ENCODE peak calls at places on chromosome 1, in nine cellular contexts. J is fibroblast of lung, A is MM.1S, H is stomach, F is lung, D is H9, L is left lung, C is astrocyte, X is esophagus squamous epithelium. K is an unnamed sample.

GRCh38 chr1:27366411-27367159 is at the start of gene MAP3K6:
- DNase-seq in X (peak; percentile 33), C (peak; percentile 56), A (peak; percentile 64), D (peak; percentile 82), L (peak; percentile 90), J (peak; percentile 76), F (peak; percentile 89), H (peak; percentile 90), K (peak; percentile 18)

GRCh38 chr1:41870076-41870562 is 48.6 kb downstream of the HIVEP3 start:
- DNase-seq in X (no peak), D (no peak), C (peak; percentile 81), H (no peak), J (peak; percentile 34), F (no peak), A (no peak), L (no peak), K (no peak)

GRCh38 chr1:26786437-26787380 is 1.0 kb upstream of the PIGV start:
- DNase-seq in J (peak; percentile 86), A (peak; percentile 42), C (peak; percentile 88), D (peak; percentile 69), L (peak; percentile 64), H (peak; percentile 62), F (peak; percentile 65), X (no peak), K (no peak)

GRCh38 chr1:36652586-36652985 is 169.9 kb upstream of the CSF3R start:
- DNase-seq in D (no peak), J (no peak), F (no peak), C (no peak), L (no peak), H (no peak), A (no peak), X (no peak), K (no peak)

GRCh38 chr1:228982637-228983036 is 247.4 kb downstream of the RHOU start:
- DNase-seq in C (no peak), A (no peak), F (no peak), J (peak; percentile 26), H (no peak), L (no peak), D (peak; percentile 12), X (no peak), K (no peak)

GRCh38 chr1:147334292-147334691 is 91.8 kb downstream of the CHD1L start:
- DNase-seq in X (no peak), A (no peak), L (no peak), H (no peak), F (no peak), D (no peak), C (no peak), J (no peak), K (no peak)

GRCh38 chr1:181806791-181807190 is 254.7 kb downstream of the ZNF648 start:
- DNase-seq in C (no peak), H (no peak), D (no peak), F (no peak), A (no peak), J (no peak), X (no peak), L (no peak), K (no peak)

GRCh38 chr1:240107058-240107684 is 15.5 kb downstream of the FMN2 start:
- DNase-seq in J (peak; percentile 83), C (peak; percentile 88), F (no peak), H (no peak), X (no peak), A (no peak), L (no peak), D (no peak), K (peak; percentile 37)

GRCh38 chr1:178109348-178110143 is 15.6 kb downstream of the RASAL2 start:
- DNase-seq in L (no peak), A (no peak), D (no peak), C (no peak), J (peak; percentile 61), H (no peak), X (no peak), F (no peak), K (no peak)

GRCh38 chr1:242522304-242522945 is 2.1 kb downstream of the PLD5 start:
- DNase-seq in L (no peak), C (no peak), H (no peak), F (no peak), X (no peak), D (no peak), A (no peak), J (peak; percentile 9), K (no peak)

GRCh38 chr1:209896346-209896745 is 41.7 kb upstream of the SYT14 start:
- DNase-seq in L (no peak), H (no peak), D (no peak), F (no peak), X (no peak), A (no peak), J (no peak), C (peak; percentile 73), K (no peak)

GRCh38 chr1:235424092-235424491 is 56.9 kb downstream of the TBCE start:
- DNase-seq in J (no peak), F (no peak), C (no peak), H (no peak), D (no peak), X (no peak), A (no peak), L (no peak), K (no peak)

GRCh38 chr1:154316704-154317103 is 4.2 kb upstream of the AQP10 start:
- DNase-seq in X (no peak), H (no peak), D (no peak), L (no peak), F (no peak), C (no peak), A (no peak), J (no peak), K (no peak)

GRCh38 chr1:102726417-102726816 is 381.9 kb downstream of the COL11A1 start:
- DNase-seq in C (no peak), F (no peak), H (no peak), D (no peak), A (no peak), X (no peak), J (no peak), L (no peak), K (no peak)

GRCh38 chr1:207393610-207394009 is 60.5 kb upstream of the CR2 start:
- DNase-seq in X (no peak), A (no peak), F (no peak), L (no peak), H (no peak), J (peak; percentile 85), C (peak; percentile 90), D (no peak), K (peak; percentile 78)

GRCh38 chr1:198805498-198806151 is 166.8 kb downstream of the PTPRC start:
- DNase-seq in A (no peak), C (no peak), X (no peak), F (no peak), H (no peak), L (no peak), J (no peak), D (no peak), K (no peak)

DNA sequence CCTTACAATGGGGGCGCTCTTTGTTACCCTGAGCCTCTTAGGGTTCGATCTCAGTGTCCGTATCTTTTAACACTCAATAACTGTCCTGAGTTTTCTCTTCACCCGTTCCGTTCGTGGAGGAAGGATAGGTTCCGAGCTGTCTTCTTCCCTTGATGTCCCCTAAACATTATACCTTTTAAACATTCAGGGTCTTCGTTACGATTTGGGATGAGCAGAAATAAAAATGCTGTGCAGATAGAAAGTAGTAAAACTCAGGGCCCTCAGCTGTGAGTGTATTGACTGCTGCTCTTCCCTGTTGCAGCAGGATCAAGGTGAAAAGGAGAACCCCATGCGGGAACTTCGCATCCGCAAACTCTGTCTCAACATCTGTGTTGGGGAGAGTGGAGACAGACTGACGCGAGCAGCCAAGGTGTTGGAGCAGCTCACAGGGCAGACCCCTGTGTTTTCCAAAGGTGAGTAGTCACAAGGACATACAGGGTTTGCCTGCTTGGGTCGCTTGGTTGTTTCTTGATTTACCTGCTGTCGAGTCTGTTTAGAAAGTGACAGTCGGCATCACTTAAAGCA is 784 bp downstream of the RPL11 start:
- DNase-seq in J (no peak), C (no peak), A (peak; percentile 31), H (no peak), L (no peak), X (no peak), D (no peak), F (no peak), K (no peak)
- H3K27ac ChIP-seq in J (peak overlapping the region; percentile 74), C (peak overlapping the region; percentile 93), A (peak overlapping the region; percentile 67), H (peak overlapping the region; percentile 90), L (peak overlapping the region; percentile 71), X (peak overlapping the region; percentile 93), D (no peak overlapping the region), F (peak overlapping the region; percentile 90), K (peak overlapping the region; percentile 87)

DNA sequence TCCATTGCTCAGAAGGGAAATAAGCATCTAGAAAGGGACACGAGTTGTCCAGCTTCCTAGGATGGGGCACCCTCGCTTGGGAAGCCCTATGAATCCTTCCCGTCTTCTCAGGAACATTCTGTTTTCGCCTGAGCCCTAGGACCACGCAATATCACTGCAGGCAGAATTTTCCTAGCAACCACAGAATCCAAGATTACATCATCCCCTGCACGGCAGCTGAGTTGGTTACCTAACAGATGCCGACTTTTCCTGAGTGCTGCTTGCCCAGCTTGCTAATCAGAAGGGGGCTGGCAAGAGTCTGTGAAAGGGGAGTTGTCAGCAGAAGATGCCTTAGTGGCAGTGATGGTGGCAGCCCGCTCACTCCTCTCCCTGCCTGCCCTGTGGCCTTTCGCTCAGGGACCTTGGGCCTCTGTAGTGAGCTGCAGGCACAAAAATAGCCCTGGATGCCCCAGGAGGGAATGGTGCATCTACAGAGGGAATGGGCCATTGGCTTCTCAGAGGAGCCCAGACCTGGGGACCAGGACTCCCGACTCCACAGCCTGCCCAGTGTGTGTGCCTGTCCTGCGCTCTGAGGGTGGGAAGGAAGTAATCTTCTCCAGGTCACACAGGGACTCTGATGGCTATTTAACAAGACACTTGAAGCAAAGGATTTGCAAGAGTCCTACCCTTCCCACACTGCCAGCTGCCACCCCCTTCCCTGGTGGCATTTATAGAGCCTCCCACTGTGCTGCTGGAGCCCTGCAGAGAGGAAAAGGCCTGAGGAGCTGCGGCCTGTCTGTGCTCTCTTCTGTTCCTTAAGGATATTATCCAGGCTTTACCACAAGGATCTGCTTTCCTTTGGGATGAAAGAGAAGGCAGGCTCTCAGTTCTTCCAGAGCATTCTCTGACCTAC is 28.9 kb upstream of the CLSTN1 start:
- DNase-seq in H (no peak), D (no peak), J (peak; percentile 47), X (no peak), A (no peak), L (no peak), F (no peak), C (peak; percentile 67), K (peak; percentile 18)
- H3K27ac ChIP-seq in H (no peak overlapping the region), D (no peak overlapping the region), J (no peak overlapping the region), X (no peak overlapping the region), A (no peak overlapping the region), L (no peak overlapping the region), F (no peak overlapping the region), C (no peak overlapping the region), K (no peak overlapping the region)

GRCh38 chr1:205495237-205495823 is 9.1 kb upstream of the CDK18 start:
- DNase-seq in D (no peak), C (no peak), L (no peak), X (no peak), H (peak; percentile 73), J (no peak), A (no peak), F (no peak), K (no peak)
- H3K27ac ChIP-seq in D (no peak overlapping the region), C (no peak overlapping the region), L (no peak overlapping the region), X (no peak overlapping the region), H (peak overlapping the region; percentile 35), J (no peak overlapping the region), A (no peak overlapping the region), F (no peak overlapping the region), K (no peak overlapping the region)

GRCh38 chr1:83900530-83900929 is 98.4 kb downstream of the TTLL7 start:
- DNase-seq in X (no peak), A (no peak), F (no peak), D (no peak), L (no peak), H (no peak), C (peak; percentile 69), J (peak; percentile 56), K (no peak)
- H3K27ac ChIP-seq in X (no peak overlapping the region), A (no peak overlapping the region), F (no peak overlapping the region), D (no peak overlapping the region), L (no peak overlapping the region), H (no peak overlapping the region), C (no peak overlapping the region), J (no peak overlapping the region), K (no peak overlapping the region)